ENCODE peak calls at places on chromosome 18, in nine cellular contexts. K is thyroid gland, B is transverse colon, U is GM23248, Q is GM12865, N is mucosa of descending colon, R is tibial nerve, Z is coronary artery, T is fibroblast of mammary gland. F is an unnamed sample.

GRCh38 chr18:23259701-23260661 is 124.7 kb downstream of the CABLES1 start:
- DNase-seq in Z (peak), T (peak), Q (peak), U (peak), R (peak), N (peak), B (peak), K (peak), F (peak)

GRCh38 chr18:39462436-39462835 is 1896.8 kb upstream of the CELF4 start:
- DNase-seq in B (no peak), T (peak), N (no peak), Z (no peak), R (no peak), Q (no peak), K (no peak), U (peak), F (peak)

GRCh38 chr18:40006553-40007073 is 1948.4 kb upstream of the PIK3C3 start:
- DNase-seq in Q (no peak), U (no peak), R (no peak), N (no peak), Z (no peak), K (no peak), B (no peak), T (no peak), F (no peak)

GRCh38 chr18:3790702-3791101 is 340.7 kb downstream of the TGIF1 start:
- DNase-seq in R (no peak), T (no peak), U (no peak), B (no peak), K (no peak), Z (no peak), N (no peak), Q (peak), F (peak)

GRCh38 chr18:21897811-21898210 is 157.2 kb downstream of the MIB1 start:
- DNase-seq in K (peak), N (no peak), B (peak), U (peak), R (no peak), T (peak), Z (no peak), Q (peak), F (peak)

GRCh38 chr18:48324651-48325050 is 84.5 kb downstream of the ZBTB7C start:
- DNase-seq in R (no peak), Z (no peak), N (no peak), U (no peak), K (peak), B (no peak), T (no peak), Q (no peak), F (no peak)

GRCh38 chr18:24095976-24096375 is 42.9 kb upstream of the CABYR start:
- DNase-seq in N (no peak), B (no peak), T (peak), U (peak), Q (no peak), Z (no peak), R (no peak), K (no peak), F (no peak)

GRCh38 chr18:22703883-22704626 is 229.1 kb upstream of the RBBP8 start:
- DNase-seq in N (no peak), K (peak), B (no peak), Q (peak), T (peak), R (no peak), Z (no peak), U (peak), F (peak)

GRCh38 chr18:67211646-67212045 is 304.9 kb downstream of the DSEL start:
- DNase-seq in B (no peak), Q (no peak), N (no peak), Z (no peak), R (no peak), K (no peak), U (peak), T (peak), F (no peak)

GRCh38 chr18:30889582-30890301 is 152.8 kb downstream of the DSC3 start:
- DNase-seq in B (no peak), N (no peak), U (no peak), T (no peak), Q (peak), R (no peak), Z (no peak), K (no peak), F (peak)

GRCh38 chr18:44744206-44745180 is 63.8 kb downstream of the SETBP1 start:
- DNase-seq in R (no peak), T (no peak), Z (no peak), B (no peak), Q (no peak), U (no peak), N (no peak), K (peak), F (no peak)

GRCh38 chr18:8029061-8029460 is 461.9 kb downstream of the PTPRM start:
- DNase-seq in Q (no peak), B (no peak), K (peak), U (no peak), Z (no peak), R (no peak), N (no peak), T (no peak), F (no peak)

GRCh38 chr18:76445741-76446232 is 49.3 kb downstream of the ZNF516 start:
- DNase-seq in Z (peak), U (peak), K (no peak), Q (no peak), R (no peak), B (no peak), T (no peak), N (no peak), F (peak)

GRCh38 chr18:64037812-64038414 is 68.0 kb downstream of the SERPINB8 start:
- DNase-seq in U (peak), N (no peak), K (no peak), Z (no peak), B (no peak), R (no peak), Q (peak), T (peak), F (peak)

GRCh38 chr18:23618862-23619387 is 32.6 kb upstream of the NPC1 start:
- DNase-seq in T (peak), B (no peak), N (peak), Z (no peak), R (no peak), U (no peak), Q (peak), K (no peak), F (no peak)

GRCh38 chr18:45063246-45064038 is 382.8 kb downstream of the SETBP1 start:
- DNase-seq in Q (no peak), N (no peak), Z (no peak), U (no peak), R (no peak), B (no peak), T (no peak), K (no peak), F (no peak)

GRCh38 chr18:74994502-74995403 is 214.2 kb downstream of the PTGR3 start:
- DNase-seq in K (no peak), B (peak), N (no peak), Z (no peak), T (no peak), R (no peak), U (peak), Q (peak), F (peak)

GRCh38 chr18:48834421-48835011 is 116.2 kb downstream of the SMAD7 start:
- DNase-seq in Q (peak), K (peak), B (peak), U (peak), N (peak), R (no peak), T (peak), Z (peak), F (peak)

GRCh38 chr18:28041366-28041765 is 135.6 kb downstream of the CDH2 start:
- DNase-seq in N (no peak), R (no peak), K (peak), U (peak), Z (no peak), B (no peak), T (peak), Q (no peak), F (peak)

GRCh38 chr18:34122724-34123334 is 101.9 kb downstream of the NOL4 start:
- DNase-seq in T (peak), R (no peak), Z (no peak), B (peak), Q (peak), N (no peak), K (peak), U (peak), F (peak)

GRCh38 chr18:78716581-78716980 is 263.0 kb upstream of the SALL3 start:
- DNase-seq in B (no peak), K (no peak), Q (no peak), Z (no peak), N (no peak), U (no peak), R (no peak), T (no peak), F (no peak)

GRCh38 chr18:33812186-33812585 is 234.2 kb downstream of the ASXL3 start:
- DNase-seq in Q (no peak), K (no peak), R (no peak), U (no peak), B (peak), Z (no peak), T (no peak), N (peak), F (no peak)

GRCh38 chr18:50973367-50974126 is 5.7 kb downstream of the ELAC1 start:
- DNase-seq in T (peak), R (no peak), B (no peak), N (no peak), Z (no peak), Q (no peak), U (peak), K (peak), F (peak)

GRCh38 chr18:41881285-41881684 is 73.7 kb upstream of the PIK3C3 start:
- DNase-seq in Z (no peak), R (no peak), T (peak), B (no peak), Q (no peak), U (peak), N (no peak), K (no peak), F (no peak)

GRCh38 chr18:77165489-77166415 is 33.2 kb upstream of the MBP start:
- DNase-seq in N (no peak), R (peak), Q (no peak), T (peak), B (no peak), K (no peak), Z (no peak), U (peak), F (no peak)

GRCh38 chr18:9296233-9297006 is 38.2 kb upstream of the TWSG1 start:
- DNase-seq in K (no peak), Z (no peak), Q (no peak), R (no peak), N (no peak), B (no peak), U (no peak), T (no peak), F (no peak)

GRCh38 chr18:69216390-69216789 is 184.3 kb upstream of the DOK6 start:
- DNase-seq in Z (no peak), U (no peak), R (no peak), K (no peak), T (no peak), B (no peak), Q (peak), N (no peak), F (no peak)

GRCh38 chr18:45976581-45977373 is 9.6 kb upstream of the EPG5 start:
- DNase-seq in T (peak), B (no peak), K (no peak), N (no peak), U (peak), Z (no peak), Q (no peak), R (no peak), F (no peak)

GRCh38 chr18:33372442-33372841 is 68.1 kb downstream of the CCDC178 start:
- DNase-seq in B (no peak), Z (no peak), N (no peak), K (no peak), T (no peak), U (no peak), Q (no peak), R (no peak), F (peak)

GRCh38 chr18:29147944-29148343 is 971.0 kb upstream of the CDH2 start:
- DNase-seq in K (no peak), R (no peak), N (no peak), Q (no peak), Z (no peak), B (no peak), T (peak), U (peak), F (peak)

GRCh38 chr18:31432316-31432715 is 15.2 kb upstream of the DSG3 start:
- DNase-seq in B (no peak), N (no peak), Q (no peak), R (no peak), U (no peak), T (no peak), Z (no peak), K (no peak), F (no peak)

GRCh38 chr18:57624988-57625387 is 3.4 kb upstream of the NARS1 start:
- DNase-seq in Z (no peak), N (no peak), B (no peak), U (peak), T (peak), R (no peak), K (no peak), Q (no peak), F (peak)

GRCh38 chr18:73564073-73564472 is 583.6 kb downstream of the FBXO15 start:
- DNase-seq in T (peak), Q (no peak), K (no peak), Z (no peak), B (no peak), U (peak), R (no peak), N (no peak), F (peak)

GRCh38 chr18:37407571-37407970 is 158.0 kb downstream of the CELF4 start:
- DNase-seq in K (no peak), T (no peak), Q (no peak), Z (no peak), U (no peak), B (no peak), N (no peak), R (no peak), F (no peak)

GRCh38 chr18:48222118-48222517 is 187.1 kb downstream of the ZBTB7C start:
- DNase-seq in Q (peak), U (peak), K (peak), R (no peak), T (peak), B (peak), N (no peak), Z (no peak), F (peak)

GRCh38 chr18:58619554-58619915 is 9.4 kb downstream of the ALPK2 start:
- DNase-seq in Z (no peak), R (no peak), N (no peak), K (no peak), U (no peak), Q (peak), T (no peak), B (no peak), F (no peak)

GRCh38 chr18:69727912-69728572 is 219.6 kb downstream of the CD226 start:
- DNase-seq in Q (no peak), U (no peak), R (no peak), N (no peak), B (no peak), Z (no peak), K (no peak), T (no peak), F (no peak)

GRCh38 chr18:60838677-60839076 is 466.1 kb upstream of the MC4R start:
- DNase-seq in Q (no peak), B (no peak), U (peak), R (no peak), Z (no peak), K (no peak), N (no peak), T (peak), F (no peak)

GRCh38 chr18:58645398-58645797 is 16.5 kb upstream of the ALPK2 start:
- DNase-seq in U (peak), T (peak), B (no peak), R (no peak), Z (no peak), K (no peak), N (no peak), Q (no peak), F (no peak)

GRCh38 chr18:52286675-52287074 is 53.3 kb upstream of the DCC start:
- DNase-seq in N (no peak), Z (no peak), R (no peak), B (no peak), Q (no peak), K (no peak), T (no peak), U (no peak), F (no peak)

GRCh38 chr18:52288403-52289004 is 51.5 kb upstream of the DCC start:
- DNase-seq in Z (no peak), R (no peak), K (no peak), N (peak), Q (peak), B (peak), U (peak), T (no peak), F (no peak)

GRCh38 chr18:52283927-52284326 is 56.1 kb upstream of the DCC start:
- DNase-seq in B (no peak), Q (no peak), T (no peak), N (no peak), R (no peak), U (no peak), K (no peak), Z (no peak), F (no peak)

DNA sequence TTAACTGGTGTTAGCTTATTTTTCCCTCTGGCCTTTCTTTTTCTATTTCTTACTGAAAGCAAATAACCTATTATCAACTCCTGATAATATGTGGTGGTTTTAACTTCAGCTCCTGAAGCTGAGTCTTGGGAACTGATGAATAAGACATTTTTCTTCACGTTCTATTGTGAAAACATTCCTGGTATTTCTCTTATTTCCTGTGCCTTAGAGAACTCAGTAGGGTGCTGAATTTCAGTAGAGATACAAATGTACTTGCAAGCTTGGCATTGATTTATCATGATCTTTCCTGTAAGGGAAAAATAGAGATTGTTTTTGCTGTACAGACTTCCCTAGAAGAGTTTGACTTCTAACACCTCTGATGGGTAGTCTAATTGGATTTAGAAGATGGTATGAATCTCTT is 52.8 kb upstream of the DCC start:
- DNase-seq in Q (no peak), B (no peak), K (no peak), R (no peak), U (no peak), Z (no peak), T (no peak), N (no peak), F (no peak)
- H3K4me3 ChIP-seq in Q (no peak), B (no peak), K (no peak), R (no peak), U (no peak), Z (no peak), T (no peak), N (no peak), F (no peak)

GRCh38 chr18:25594351-25594750 is 242.4 kb upstream of the ZNF521 start:
- DNase-seq in T (peak), N (no peak), U (peak), R (no peak), Q (no peak), B (no peak), K (no peak), Z (no peak), F (peak)
- H3K4me3 ChIP-seq in T (no peak), N (no peak), U (no peak), R (no peak), Q (no peak), B (no peak), K (no peak), Z (no peak), F (no peak)

GRCh38 chr18:62420151-62420512 is 95.0 kb downstream of the TNFRSF11A start:
- DNase-seq in U (peak), R (no peak), B (peak), N (no peak), Q (no peak), T (peak), Z (no peak), K (no peak), F (peak)
- H3K4me3 ChIP-seq in U (peak), R (peak), B (no peak), N (no peak), Q (peak), T (no peak), Z (peak), K (no peak), F (no peak)

GRCh38 chr18:12442946-12443345 is 35.2 kb downstream of the PRELID3A start:
- DNase-seq in U (peak), Z (no peak), K (no peak), Q (no peak), B (no peak), N (no peak), T (peak), R (no peak), F (peak)
- H3K4me3 ChIP-seq in U (no peak), Z (no peak), K (no peak), Q (no peak), B (no peak), N (no peak), T (no peak), R (no peak), F (no peak)